ENCODE peak calls at places on chromosomes 13 and 19, in seven cellular contexts. I is Ammon's horn, Y is small intestine, X is BJ, D is EL, J is Karpas-422, L is NCI-H345. E is an unnamed sample.

GRCh38 chr13:77832339-77833100 is 86.1 kb downstream of the EDNRB start:
- DNase-seq in X (no peak), I (peak), J (no peak), L (no peak), Y (no peak), D (no peak), E (peak)

GRCh38 chr13:40776232-40776631 is 5.2 kb upstream of the MRPS31 start:
- DNase-seq in Y (no peak), L (no peak), D (no peak), J (no peak), X (no peak), I (no peak), E (no peak)

GRCh38 chr13:35856721-35857346 is 274.3 kb downstream of the DCLK1 start:
- DNase-seq in D (peak), X (no peak), J (no peak), I (no peak), L (no peak), Y (no peak), E (no peak)

GRCh38 chr13:20160346-20161274 is at the start of gene GJA3:
- DNase-seq in Y (no peak), D (peak), I (no peak), X (no peak), J (peak), L (peak), E (peak)

GRCh38 chr19:1990230-1991017 is 25.1 kb downstream of the BTBD2 start:
- DNase-seq in Y (no peak), D (no peak), J (no peak), X (no peak), I (no peak), L (no peak), E (no peak)

GRCh38 chr13:112969692-112970338 is 801 bp downstream of the MCF2L start:
- DNase-seq in I (no peak), D (no peak), L (peak), X (no peak), J (no peak), Y (peak), E (no peak)

GRCh38 chr19:33876619-33877018 is 79.9 kb downstream of the KCTD15 start:
- DNase-seq in I (no peak), J (no peak), L (no peak), X (no peak), Y (no peak), D (no peak), E (no peak)

GRCh38 chr13:49602005-49602404 is 16.6 kb upstream of the RCBTB1 start:
- DNase-seq in Y (no peak), I (no peak), X (no peak), J (no peak), D (no peak), L (no peak), E (no peak)

GRCh38 chr13:20822406-20822805 is 48.6 kb upstream of the EEF1AKMT1 start:
- DNase-seq in L (no peak), J (no peak), Y (no peak), I (no peak), D (no peak), X (no peak), E (no peak)

GRCh38 chr13:48875071-48875470 is 100.6 kb upstream of the FNDC3A start:
- DNase-seq in X (no peak), I (no peak), Y (no peak), L (no peak), D (no peak), J (no peak), E (no peak)

GRCh38 chr13:99983401-99984133 is 2.0 kb downstream of the ZIC2 start:
- DNase-seq in I (no peak), X (no peak), Y (no peak), D (no peak), J (no peak), L (no peak), E (peak)